ENCODE peak calls at places on chromosomes 13 and 19, in ten cellular contexts. U is HFF-Myc, K is RWPE1, Y is tibial artery, X is left ventricle myocardium inferior, J is type B pancreatic cell, T is GM23338, E is WTC11, P is cardiac muscle cell, L is AG04449. Z is an unnamed sample.

GRCh38 chr13:100517135-100517534 is 71.5 kb downstream of the GGACT start:
- DNase-seq in U (no peak), X (no peak), P (no peak), K (no peak), Y (no peak), T (no peak), E (no peak), L (no peak), J (no peak), Z (no peak)

GRCh38 chr19:3671680-3672574 is 28.3 kb downstream of the PIP5K1C start:
- DNase-seq in L (no peak), K (no peak), P (no peak), T (no peak), Y (no peak), E (no peak), X (no peak), J (no peak), U (no peak), Z (peak)

GRCh38 chr13:81393686-81394085 is 1052.8 kb upstream of the SPRY2 start:
- DNase-seq in Y (no peak), P (no peak), X (no peak), K (no peak), E (no peak), T (peak), U (no peak), L (no peak), J (no peak), Z (no peak)

GRCh38 chr13:96696501-96696900 is 297.8 kb downstream of the OXGR1 start:
- DNase-seq in T (no peak), K (no peak), J (no peak), Y (no peak), U (no peak), E (no peak), P (no peak), L (no peak), X (no peak), Z (no peak)

GRCh38 chr13:113157206-113157928 is 1.1 kb upstream of the PROZ start:
- DNase-seq in X (no peak), U (no peak), T (no peak), L (no peak), K (no peak), Y (no peak), P (no peak), E (no peak), J (peak), Z (no peak)

GRCh38 chr13:48662226-48662625 is 8.5 kb downstream of the CYSLTR2 start:
- DNase-seq in K (no peak), T (no peak), J (no peak), Y (no peak), U (no peak), P (no peak), L (no peak), X (no peak), E (no peak), Z (no peak)

GRCh38 chr19:12497032-12497431 is 12.4 kb upstream of the ZNF709 start:
- DNase-seq in K (no peak), T (no peak), L (no peak), U (no peak), J (no peak), Y (no peak), X (no peak), E (no peak), P (no peak), Z (no peak)

GRCh38 chr13:57865600-57866294 is 234.2 kb downstream of the PCDH17 start:
- DNase-seq in T (no peak), L (no peak), Y (no peak), X (no peak), E (no peak), K (no peak), J (no peak), U (no peak), P (no peak), Z (no peak)

GRCh38 chr13:80753951-80754350 is 413.0 kb upstream of the SPRY2 start:
- DNase-seq in U (no peak), K (no peak), J (no peak), T (no peak), X (no peak), Y (no peak), P (no peak), L (no peak), E (no peak), Z (no peak)

DNA sequence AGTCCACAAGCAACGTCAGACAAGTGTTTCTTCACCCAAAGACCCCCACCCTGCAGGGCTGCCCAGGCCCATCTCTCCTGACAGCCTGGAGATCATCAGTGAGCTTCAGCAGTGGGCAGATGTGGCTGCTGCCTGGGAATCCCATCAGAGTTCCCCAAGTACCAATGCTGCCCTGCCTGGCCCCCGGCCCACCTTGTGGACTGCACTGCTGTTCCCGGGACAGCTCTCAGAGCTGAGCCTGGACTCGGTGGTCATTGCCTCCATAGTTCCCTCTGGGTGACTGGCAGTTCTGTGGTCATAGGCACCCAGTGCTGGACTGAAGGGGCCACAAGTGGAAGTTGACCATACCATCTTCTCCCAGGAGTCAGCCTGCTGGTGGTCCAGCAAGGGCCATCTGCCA is 24.5 kb upstream of the ZNF492 start:
- DNase-seq in L (no peak), T (no peak), K (no peak), Y (peak), E (no peak), U (no peak), P (no peak), J (no peak), X (no peak), Z (no peak)
- TF ChIP-seq CTCF in L (no peak), T (no peak), K (no peak), Y (no peak), E (no peak), U (no peak), P (no peak), J (no peak), X (no peak), Z (no peak)

GRCh38 chr19:58009666-58010301 is 7.2 kb upstream of the ZNF606 start:
- DNase-seq in L (no peak), Y (peak), K (peak), X (peak), U (peak), E (peak), T (peak), P (peak), J (no peak), Z (no peak)

GRCh38 chr19:58009301-58009665 is 6.7 kb upstream of the ZNF606 start:
- DNase-seq in K (no peak), X (no peak), T (no peak), Y (no peak), L (no peak), U (no peak), P (no peak), J (no peak), E (no peak), Z (no peak)

GRCh38 chr19:58003153-58003828 is 671 bp upstream of the ZNF606 start:
- DNase-seq in J (no peak), T (peak), L (no peak), U (no peak), K (no peak), P (peak), Y (no peak), E (no peak), X (no peak), Z (no peak)

GRCh38 chr19:58010507-58010906 is 7.9 kb upstream of the ZNF606 start:
- DNase-seq in E (no peak), P (no peak), U (no peak), T (no peak), K (no peak), X (no peak), L (no peak), Y (no peak), J (no peak), Z (no peak)

GRCh38 chr19:58007285-58007684 is 4.7 kb upstream of the ZNF606 start:
- DNase-seq in J (no peak), L (no peak), K (no peak), Y (no peak), U (no peak), E (peak), T (peak), X (no peak), P (peak), Z (no peak)
- TF ChIP-seq CTCF in J (no peak), L (no peak), K (no peak), Y (no peak), U (peak), E (peak), T (peak), X (peak), P (peak), Z (no peak)

GRCh38 chr19:49812997-49813861 is at the start of gene FUZ:
- DNase-seq in E (peak), J (peak), T (peak), X (peak), U (peak), K (peak), L (peak), Y (peak), P (peak), Z (peak)
- TF ChIP-seq CTCF in E (no peak), J (peak), T (peak), X (peak), U (peak), K (no peak), L (peak), Y (no peak), P (peak), Z (no peak)

DNA sequence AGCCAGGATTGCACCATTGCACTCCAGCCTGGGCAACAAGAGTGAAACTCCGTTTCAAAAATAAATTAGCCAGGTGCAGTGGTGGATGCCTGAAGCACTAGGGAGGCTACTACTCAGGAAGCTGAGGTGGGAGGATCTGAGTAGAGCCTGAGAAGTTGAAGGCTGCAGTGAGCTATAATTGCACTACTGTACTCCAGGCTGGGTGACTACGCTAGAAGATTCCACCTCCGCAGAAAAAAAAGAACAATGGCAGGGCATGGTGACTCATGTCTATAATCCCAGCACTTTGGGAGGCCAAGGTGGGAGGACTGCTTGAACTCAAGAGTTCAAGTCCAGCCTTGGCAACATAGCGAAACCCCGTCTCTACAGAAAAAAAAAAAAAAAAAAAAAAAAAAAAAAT is 20.5 kb downstream of the HAUS8 start:
- DNase-seq in U (no peak), Y (no peak), J (no peak), K (no peak), X (no peak), P (no peak), L (no peak), T (no peak), E (no peak), Z (no peak)
- TF ChIP-seq CTCF in U (no peak), Y (no peak), J (no peak), K (no peak), X (no peak), P (no peak), L (no peak), T (no peak), E (no peak), Z (no peak)

GRCh38 chr13:35718084-35718483 is 241.6 kb upstream of the MAB21L1 start:
- DNase-seq in Y (no peak), U (no peak), L (no peak), P (no peak), X (no peak), T (no peak), K (no peak), J (no peak), E (no peak), Z (no peak)
- TF ChIP-seq CTCF in Y (no peak), U (no peak), L (no peak), P (no peak), X (no peak), T (no peak), K (no peak), J (no peak), E (no peak), Z (no peak)